ENCODE peak calls at places on chromosome 7, in five cellular contexts. P is lung, C is tibial artery, K is hepatocyte, B is bronchial epithelial cell. X is an unnamed sample.

GRCh38 chr7:39592586-39592985 is 26.4 kb downstream of the YAE1 start:
- DNase-seq in B (peak), P (no peak), C (no peak), K (no peak), X (no peak)

GRCh38 chr7:103857435-103857834 is 132.0 kb downstream of the RELN start:
- DNase-seq in P (no peak), C (no peak), B (no peak), K (no peak), X (no peak)

GRCh38 chr7:36473454-36474282 is 84.0 kb downstream of the ANLN start:
- DNase-seq in C (no peak), P (no peak), K (peak), B (peak), X (peak)

GRCh38 chr7:116801092-116801710 is 61.2 kb upstream of the CAPZA2 start:
- DNase-seq in C (no peak), B (peak), K (peak), P (no peak), X (no peak)

GRCh38 chr7:150801242-150801945 is 825 bp downstream of the TMEM176A start:
- DNase-seq in P (no peak), B (no peak), K (no peak), C (no peak), X (no peak)

GRCh38 chr7:150803161-150803860 is 2.7 kb downstream of the TMEM176A start:
- DNase-seq in B (no peak), C (no peak), K (no peak), P (no peak), X (no peak)

GRCh38 chr7:80918406-80918805 is 445 bp downstream of the SEMA3C start:
- DNase-seq in C (no peak), B (peak), P (no peak), K (peak), X (peak)

GRCh38 chr7:455110-455928 is 64.3 kb downstream of the PDGFA start:
- DNase-seq in B (peak), P (no peak), K (peak), C (no peak), X (no peak)

GRCh38 chr7:26376208-26376917 is 84.7 kb downstream of the SNX10 start:
- DNase-seq in K (peak), B (no peak), P (peak), C (no peak), X (peak)

GRCh38 chr7:49980414-49980813 is 112.6 kb downstream of the ZPBP start:
- DNase-seq in C (no peak), B (no peak), K (no peak), P (no peak), X (peak)

GRCh38 chr7:101874028-101874427 is 56.6 kb downstream of the CUX1 start:
- DNase-seq in C (no peak), B (no peak), P (no peak), K (no peak), X (peak)

GRCh38 chr7:53657586-53657985 is 622.2 kb downstream of the POM121L12 start:
- DNase-seq in C (no peak), B (peak), P (no peak), K (no peak), X (no peak)

GRCh38 chr7:155256081-155256760 is 41.5 kb upstream of the INSIG1 start:
- DNase-seq in C (no peak), K (no peak), P (no peak), B (no peak), X (no peak)

GRCh38 chr7:41886906-41887311 is 184.0 kb upstream of the INHBA start:
- DNase-seq in C (peak), B (peak), P (peak), K (peak), X (no peak)

GRCh38 chr7:95596183-95597135 is at the start of gene PDK4:
- DNase-seq in P (peak), K (peak), B (no peak), C (peak), X (peak)

GRCh38 chr7:40597517-40597916 is 462.7 kb downstream of the SUGCT start:
- DNase-seq in B (no peak), P (no peak), K (no peak), C (no peak), X (no peak)

GRCh38 chr7:37765872-37766525 is 82.4 kb upstream of the NME8 start:
- DNase-seq in C (no peak), B (no peak), K (no peak), P (no peak), X (no peak)

GRCh38 chr7:64562246-64562620 is 638 bp downstream of the ZNF680 start:
- DNase-seq in B (no peak), K (no peak), P (no peak), C (no peak), X (no peak)

GRCh38 chr7:158957921-158958471 is 101.6 kb downstream of the DYNC2I1 start:
- DNase-seq in P (peak), B (peak), C (no peak), K (no peak), X (no peak)

GRCh38 chr7:158956805-158957506 is 100.6 kb downstream of the DYNC2I1 start:
- DNase-seq in P (no peak), C (no peak), B (no peak), K (no peak), X (no peak)

GRCh38 chr7:158958618-158959017 is 102.3 kb downstream of the DYNC2I1 start:
- DNase-seq in B (no peak), C (no peak), K (no peak), P (no peak), X (no peak)

GRCh38 chr7:158955932-158956804 is 99.8 kb downstream of the DYNC2I1 start:
- DNase-seq in K (no peak), C (no peak), P (no peak), B (no peak), X (no peak)

GRCh38 chr7:158957507-158957900 is 101.1 kb downstream of the DYNC2I1 start:
- DNase-seq in B (no peak), P (no peak), K (no peak), C (no peak), X (no peak)
- H3K4me3 ChIP-seq in B (peak), P (no peak), K (no peak), C (no peak), X (no peak)

GRCh38 chr7:134787064-134787463 is 7.6 kb downstream of the CALD1 start:
- DNase-seq in P (no peak), C (no peak), B (no peak), K (no peak), X (no peak)
- H3K4me3 ChIP-seq in P (no peak), C (peak), B (no peak), K (no peak), X (no peak)

GRCh38 chr7:5692845-5693278 is 88.6 kb downstream of the RNF216 start:
- DNase-seq in P (no peak), C (no peak), B (peak), K (no peak), X (no peak)
- H3K4me3 ChIP-seq in P (no peak), C (peak), B (peak), K (no peak), X (no peak)

GRCh38 chr7:151876112-151876898 is 610 bp downstream of the PRKAG2 start:
- DNase-seq in K (peak), C (peak), P (peak), B (no peak), X (peak)
- H3K4me3 ChIP-seq in K (peak), C (peak), P (peak), B (peak), X (peak)

GRCh38 chr7:157299613-157300405 is 37.0 kb upstream of the DNAJB6 start:
- DNase-seq in P (no peak), K (no peak), B (no peak), C (no peak), X (no peak)
- H3K4me3 ChIP-seq in P (no peak), K (no peak), B (no peak), C (no peak), X (no peak)

DNA sequence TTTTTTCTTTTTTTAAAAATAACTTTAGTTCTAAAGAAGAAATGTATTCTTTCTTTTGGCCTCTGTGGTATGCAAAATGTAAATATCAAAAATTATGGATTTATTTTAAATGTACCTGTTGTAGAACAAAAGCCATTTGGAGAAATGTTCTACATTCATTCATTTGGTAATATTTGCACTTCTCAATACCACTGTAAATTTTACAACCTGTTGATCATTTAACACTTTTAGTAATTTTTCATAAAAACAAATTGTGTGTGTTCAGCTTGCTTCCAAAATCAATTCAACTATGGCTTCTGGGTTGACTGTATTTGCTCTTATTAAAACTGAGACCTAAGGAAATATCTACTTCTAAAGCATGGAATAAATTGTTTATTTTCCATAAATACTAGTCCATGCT is 2.3 kb upstream of the IGF2BP3 start:
- DNase-seq in C (no peak), K (no peak), P (no peak), B (no peak), X (no peak)
- H3K4me3 ChIP-seq in C (no peak), K (peak), P (no peak), B (no peak), X (peak)

GRCh38 chr7:156865493-156865892 is 27.5 kb downstream of the LMBR1 start:
- DNase-seq in C (no peak), P (no peak), B (no peak), K (no peak), X (no peak)
- H3K4me3 ChIP-seq in C (no peak), P (no peak), B (no peak), K (no peak), X (no peak)